ENCODE peak calls at places on chromosome 16, in six cellular contexts. Z, J, E, L, G and D are unnamed samples.

GRCh38 chr16:54174201-54174600 is 112.4 kb downstream of the IRX3 start:
- DNase-seq in Z (no peak), E (no peak), J (no peak), G (no peak), L (no peak), D (no peak)

GRCh38 chr16:89593841-89594240 is 18.3 kb downstream of the CPNE7 start:
- DNase-seq in J (no peak), G (no peak), Z (no peak), E (no peak), L (no peak), D (no peak)

GRCh38 chr16:15853021-15853420 is 3.8 kb downstream of the MYH11 start:
- DNase-seq in J (no peak), G (no peak), L (no peak), Z (no peak), E (no peak), D (no peak)

GRCh38 chr16:62190426-62190825 is 154.2 kb upstream of the CDH8 start:
- DNase-seq in G (no peak), Z (no peak), E (peak; percentile 28), J (no peak), L (no peak), D (peak; percentile 69)

GRCh38 chr16:83561876-83562275 is 245.9 kb upstream of the HSBP1 start:
- DNase-seq in E (no peak), Z (no peak), G (no peak), J (no peak), L (no peak), D (peak; percentile 25)

GRCh38 chr16:82980810-82981209 is 354.0 kb downstream of the CDH13 start:
- DNase-seq in E (no peak), J (no peak), Z (no peak), G (no peak), L (no peak), D (no peak)

GRCh38 chr16:83954577-83955016 is 1.6 kb downstream of the OSGIN1 start:
- DNase-seq in L (peak; percentile 90), E (peak; percentile 35), G (peak; percentile 84), Z (peak; percentile 73), J (no peak), D (peak; percentile 85)

GRCh38 chr16:11296706-11297491 is 15.8 kb upstream of the PRM1 start:
- DNase-seq in J (no peak), L (no peak), E (no peak), Z (no peak), G (peak; percentile 42), D (peak; percentile 52)

GRCh38 chr16:17633146-17633966 is 162.6 kb upstream of the XYLT1 start:
- DNase-seq in Z (no peak), L (no peak), G (no peak), E (no peak), J (no peak), D (peak; percentile 8)

GRCh38 chr16:89375021-89375420 is 115.3 kb downstream of the ANKRD11 start:
- DNase-seq in G (no peak), J (no peak), Z (no peak), E (no peak), L (no peak), D (no peak)

GRCh38 chr16:66619036-66619435 is 14.5 kb downstream of the CMTM3 start:
- DNase-seq in L (no peak), Z (no peak), J (no peak), G (no peak), E (no peak), D (no peak)

GRCh38 chr16:81595676-81596292 is 151.2 kb downstream of the CMIP start:
- DNase-seq in L (no peak), J (no peak), G (no peak), E (no peak), Z (no peak), D (no peak)

GRCh38 chr16:65725156-65725845 is 603.4 kb upstream of the CDH11 start:
- DNase-seq in E (no peak), Z (no peak), L (no peak), G (no peak), J (no peak), D (no peak)

GRCh38 chr16:19524866-19525723 is 1.4 kb downstream of the CCP110 start:
- DNase-seq in J (no peak), L (no peak), G (no peak), E (no peak), Z (no peak), D (peak; percentile 24)

GRCh38 chr16:84514874-84515835 is 10.7 kb upstream of the MEAK7 start:
- DNase-seq in Z (no peak), E (no peak), L (peak; percentile 70), G (no peak), J (peak; percentile 76), D (peak; percentile 45)

GRCh38 chr16:35210681-35211433 is 1751.4 kb downstream of the TP53TG3F start:
- DNase-seq in J (no peak), L (no peak), G (no peak), Z (no peak), E (no peak), D (no peak)

GRCh38 chr16:11354733-11355574 is 9.7 kb downstream of the RMI2 start:
- DNase-seq in J (peak; percentile 65), G (no peak), L (no peak), Z (no peak), E (no peak), D (no peak)

GRCh38 chr16:86961133-86961720 is 356.0 kb downstream of the C16orf95 start:
- DNase-seq in Z (no peak), E (no peak), J (no peak), G (no peak), L (peak; percentile 73), D (no peak)

GRCh38 chr16:89291776-89292175 is 74.3 kb downstream of the ZNF778 start:
- DNase-seq in Z (no peak), J (no peak), G (no peak), E (no peak), L (no peak), D (no peak)

GRCh38 chr16:87653234-87653633 is 50.9 kb downstream of the JPH3 start:
- DNase-seq in Z (no peak), G (no peak), L (no peak), E (no peak), J (no peak), D (peak; percentile 24)

GRCh38 chr16:51148674-51149228 is 2.3 kb downstream of the SALL1 start:
- DNase-seq in E (no peak), L (no peak), G (no peak), Z (no peak), J (no peak), D (no peak)

GRCh38 chr16:53754938-53755910 is 51.3 kb downstream of the FTO start:
- DNase-seq in L (no peak), G (peak; percentile 82), E (no peak), J (no peak), Z (no peak), D (peak; percentile 42)

GRCh38 chr16:3824121-3824795 is 56.3 kb downstream of the CREBBP start:
- DNase-seq in Z (no peak), L (no peak), G (no peak), E (no peak), J (no peak), D (no peak)

GRCh38 chr16:89453662-89454321 is 36.6 kb downstream of the ANKRD11 start:
- DNase-seq in E (no peak), L (no peak), G (peak; percentile 58), Z (no peak), J (no peak), D (no peak)

GRCh38 chr16:48628359-48628985 is 18.5 kb upstream of the N4BP1 start:
- DNase-seq in L (no peak), E (no peak), J (peak; percentile 7), G (no peak), Z (no peak), D (no peak)

GRCh38 chr16:50393461-50394214 is 24.9 kb upstream of the BRD7 start:
- DNase-seq in E (no peak), J (no peak), Z (no peak), G (no peak), L (no peak), D (no peak)

GRCh38 chr16:67431077-67431804 is at the start of gene HSD11B2:
- DNase-seq in J (peak; percentile 83), E (no peak), Z (peak; percentile 86), L (peak; percentile 80), G (peak; percentile 82), D (peak; percentile 88)

GRCh38 chr16:78259883-78260282 is 160.4 kb downstream of the WWOX start:
- DNase-seq in Z (no peak), J (no peak), L (no peak), G (no peak), E (no peak), D (peak; percentile 38)
- H3K27me3 ChIP-seq in Z (no peaks in the 10 kb centered on the region), J (no peaks in the 10 kb centered on the region), L (no peaks in the 10 kb centered on the region), G (no peaks in the 10 kb centered on the region), E (no peaks in the 10 kb centered on the region), D (no peaks in the 10 kb centered on the region)

GRCh38 chr16:30602595-30603277 is 7.5 kb downstream of the ZNF689 start:
- DNase-seq in J (no peak), Z (no peak), G (no peak), E (no peak), L (no peak), D (no peak)
- H3K4me3 ChIP-seq in J (no peak overlapping the region), Z (no peak overlapping the region), G (no peak overlapping the region), E (no peak overlapping the region), L (no peak overlapping the region), D (no peak overlapping the region)

GRCh38 chr16:57644383-57645014 is 16.1 kb downstream of the ADGRG1 start:
- DNase-seq in E (no peak), L (no peak), G (no peak), Z (no peak), J (no peak), D (no peak)

GRCh38 chr16:57643902-57644301 is 15.5 kb downstream of the ADGRG1 start:
- DNase-seq in E (no peak), Z (no peak), L (no peak), J (no peak), G (no peak), D (no peak)

GRCh38 chr16:57642368-57643135 is 14.1 kb downstream of the ADGRG1 start:
- DNase-seq in L (no peak), J (no peak), Z (no peak), E (no peak), G (no peak), D (no peak)

GRCh38 chr16:57645691-57646387 is 17.4 kb downstream of the ADGRG1 start:
- DNase-seq in Z (no peak), L (no peak), E (no peak), G (no peak), J (no peak), D (no peak)

GRCh38 chr16:57643166-57643813 is 14.9 kb downstream of the ADGRG1 start:
- DNase-seq in Z (no peak), L (no peak), G (no peak), E (no peak), J (peak; percentile 78), D (no peak)
- H3K4me1 ChIP-seq in Z (peaks cover 4% of the 10 kb centered on the region), L (no peaks in the 10 kb centered on the region), G (peaks cover 54% of the 10 kb centered on the region), E (peaks cover 6% of the 10 kb centered on the region), J (peaks cover 41% of the 10 kb centered on the region), D (peaks cover 10% of the 10 kb centered on the region)

DNA sequence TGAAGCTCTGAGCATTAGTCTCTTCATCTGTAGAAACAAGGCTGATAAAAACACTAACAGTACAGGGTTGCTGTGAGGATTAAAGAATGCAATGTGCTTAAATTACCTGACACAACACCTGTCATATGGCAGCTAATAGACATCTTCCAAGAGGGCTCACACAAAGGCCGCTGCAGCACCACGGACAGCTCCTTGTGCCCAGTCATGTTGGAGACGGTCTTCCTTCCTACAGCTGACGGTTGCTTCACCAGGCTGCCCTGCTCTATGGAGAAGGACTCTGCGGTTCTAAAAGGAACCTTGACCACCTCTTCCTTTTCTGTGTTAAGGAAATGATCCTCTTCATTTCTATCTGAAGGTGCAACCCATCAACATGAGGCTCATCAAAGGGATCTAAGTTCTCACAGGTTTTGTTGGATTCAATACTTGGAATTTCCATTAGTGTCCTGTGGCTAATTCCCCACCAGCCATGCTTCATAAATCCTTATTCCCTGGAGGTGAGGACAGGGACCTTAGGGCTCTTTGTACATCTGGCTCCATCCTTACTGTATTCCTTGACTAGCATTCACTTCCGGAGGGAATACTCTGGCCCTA is 138.9 kb upstream of the CES5A start:
- DNase-seq in G (no peak), J (peak; percentile 79), E (peak; percentile 57), Z (peak; percentile 62), L (no peak), D (peak; percentile 81)
- H3K27me3 ChIP-seq in G (no peaks in the 10 kb centered on the region), J (no peaks in the 10 kb centered on the region), E (peaks cover 63% of the 10 kb centered on the region), Z (no peaks in the 10 kb centered on the region), L (no peaks in the 10 kb centered on the region), D (no peaks in the 10 kb centered on the region)